ENCODE peak calls at places on chromosome 7, in five cellular contexts. One of them, this sample, is unnamed.

GRCh38 chr7:26449175-26450165 is 157.8 kb downstream of the SNX10 start:
- DNase-seq in hepatocyte: no peak
- DNase-seq in GM23338: no peak
- DNase-seq in HCT116: no peak
- DNase-seq in neural progenitor cell: no peak
- DNase-seq in this sample: peak

GRCh38 chr7:30842542-30843451 is 68.9 kb upstream of the AQP1 start:
- DNase-seq in hepatocyte: no peak
- DNase-seq in GM23338: no peak
- DNase-seq in HCT116: no peak
- DNase-seq in neural progenitor cell: no peak
- DNase-seq in this sample: no peak

GRCh38 chr7:16657656-16658279 is 11.8 kb downstream of the BZW2 start:
- DNase-seq in hepatocyte: peak
- DNase-seq in GM23338: peak
- DNase-seq in HCT116: no peak
- DNase-seq in neural progenitor cell: peak
- DNase-seq in this sample: peak

GRCh38 chr7:17937506-17938115 is 2.7 kb downstream of the SNX13 start:
- DNase-seq in hepatocyte: no peak
- DNase-seq in GM23338: no peak
- DNase-seq in HCT116: no peak
- DNase-seq in neural progenitor cell: no peak
- DNase-seq in this sample: peak

GRCh38 chr7:100679927-100680588 is 6.5 kb downstream of the GNB2 start:
- DNase-seq in hepatocyte: no peak
- DNase-seq in GM23338: peak
- DNase-seq in HCT116: no peak
- DNase-seq in neural progenitor cell: no peak
- DNase-seq in this sample: no peak

GRCh38 chr7:111030358-111030735 is 60.6 kb upstream of the LRRN3 start:
- DNase-seq in hepatocyte: no peak
- DNase-seq in GM23338: no peak
- DNase-seq in HCT116: no peak
- DNase-seq in neural progenitor cell: no peak
- DNase-seq in this sample: no peak

GRCh38 chr7:3154881-3155494 is 111.3 kb upstream of the CARD11 start:
- DNase-seq in hepatocyte: peak
- DNase-seq in GM23338: peak
- DNase-seq in HCT116: peak
- DNase-seq in neural progenitor cell: peak
- DNase-seq in this sample: no peak

GRCh38 chr7:2978403-2978802 is 65.3 kb downstream of the CARD11 start:
- DNase-seq in hepatocyte: peak
- DNase-seq in GM23338: peak
- DNase-seq in HCT116: no peak
- DNase-seq in neural progenitor cell: no peak
- DNase-seq in this sample: no peak

GRCh38 chr7:153193144-153193595 is 433.6 kb downstream of the ACTR3B start:
- DNase-seq in hepatocyte: peak
- DNase-seq in GM23338: peak
- DNase-seq in HCT116: no peak
- DNase-seq in neural progenitor cell: peak
- DNase-seq in this sample: no peak

GRCh38 chr7:5532520-5533335 is 109.1 kb upstream of the TNRC18 start:
- DNase-seq in hepatocyte: peak
- DNase-seq in GM23338: peak
- DNase-seq in HCT116: no peak
- DNase-seq in neural progenitor cell: peak
- DNase-seq in this sample: no peak

GRCh38 chr7:115888981-115889668 is 141.4 kb downstream of the TFEC start:
- DNase-seq in hepatocyte: no peak
- DNase-seq in GM23338: no peak
- DNase-seq in HCT116: no peak
- DNase-seq in neural progenitor cell: no peak
- DNase-seq in this sample: no peak

GRCh38 chr7:25669954-25670841 is 441.9 kb upstream of the NPVF start:
- DNase-seq in hepatocyte: peak
- DNase-seq in GM23338: no peak
- DNase-seq in HCT116: no peak
- DNase-seq in neural progenitor cell: no peak
- DNase-seq in this sample: no peak

GRCh38 chr7:45689797-45690761 is 115.9 kb downstream of the ADCY1 start:
- DNase-seq in hepatocyte: no peak
- DNase-seq in GM23338: no peak
- DNase-seq in HCT116: no peak
- DNase-seq in neural progenitor cell: no peak
- DNase-seq in this sample: no peak

GRCh38 chr7:75694636-75695035 is 44.1 kb downstream of the HIP1 start:
- DNase-seq in hepatocyte: no peak
- DNase-seq in GM23338: no peak
- DNase-seq in HCT116: no peak
- DNase-seq in neural progenitor cell: no peak
- DNase-seq in this sample: no peak

GRCh38 chr7:93054975-93055374 is 62.8 kb downstream of the SAMD9 start:
- DNase-seq in hepatocyte: no peak
- DNase-seq in GM23338: no peak
- DNase-seq in HCT116: no peak
- DNase-seq in neural progenitor cell: no peak
- DNase-seq in this sample: no peak

GRCh38 chr7:3338161-3338560 is 37.1 kb downstream of the SDK1 start:
- DNase-seq in hepatocyte: no peak
- DNase-seq in GM23338: no peak
- DNase-seq in HCT116: no peak
- DNase-seq in neural progenitor cell: no peak
- DNase-seq in this sample: no peak

GRCh38 chr7:6650086-6650485 is 13.0 kb downstream of the ZNF316 start:
- DNase-seq in hepatocyte: no peak
- DNase-seq in GM23338: no peak
- DNase-seq in HCT116: no peak
- DNase-seq in neural progenitor cell: no peak
- DNase-seq in this sample: no peak

GRCh38 chr7:64914557-64914956 is 11.5 kb downstream of the ZNF273 start:
- DNase-seq in hepatocyte: no peak
- DNase-seq in GM23338: no peak
- DNase-seq in HCT116: no peak
- DNase-seq in neural progenitor cell: no peak
- DNase-seq in this sample: no peak

GRCh38 chr7:29564455-29565185 is 985 bp downstream of the PRR15 start:
- DNase-seq in hepatocyte: peak
- DNase-seq in GM23338: peak
- DNase-seq in HCT116: no peak
- DNase-seq in neural progenitor cell: peak
- DNase-seq in this sample: peak

GRCh38 chr7:84183741-84184140 is 10.8 kb downstream of the SEMA3A start:
- DNase-seq in hepatocyte: no peak
- DNase-seq in GM23338: no peak
- DNase-seq in HCT116: no peak
- DNase-seq in neural progenitor cell: no peak
- DNase-seq in this sample: no peak

GRCh38 chr7:34463830-34464229 is 194.2 kb upstream of the NPSR1 start:
- DNase-seq in hepatocyte: peak
- DNase-seq in GM23338: peak
- DNase-seq in HCT116: peak
- DNase-seq in neural progenitor cell: no peak
- DNase-seq in this sample: no peak

GRCh38 chr7:128884561-128885369 is 22.1 kb downstream of the ATP6V1F start:
- DNase-seq in hepatocyte: no peak
- DNase-seq in GM23338: no peak
- DNase-seq in HCT116: no peak
- DNase-seq in neural progenitor cell: no peak
- DNase-seq in this sample: no peak

GRCh38 chr7:154913645-154914579 is 89.0 kb downstream of the PAXIP1 start:
- DNase-seq in hepatocyte: peak
- DNase-seq in GM23338: peak
- DNase-seq in HCT116: peak
- DNase-seq in neural progenitor cell: peak
- DNase-seq in this sample: peak

GRCh38 chr7:154916381-154917213 is 86.3 kb downstream of the PAXIP1 start:
- DNase-seq in hepatocyte: no peak
- DNase-seq in GM23338: no peak
- DNase-seq in HCT116: no peak
- DNase-seq in neural progenitor cell: no peak
- DNase-seq in this sample: no peak

GRCh38 chr7:154915600-154915999 is 87.3 kb downstream of the PAXIP1 start:
- DNase-seq in hepatocyte: no peak
- DNase-seq in GM23338: no peak
- DNase-seq in HCT116: no peak
- DNase-seq in neural progenitor cell: no peak
- DNase-seq in this sample: no peak

GRCh38 chr7:154912921-154913644 is 89.8 kb downstream of the PAXIP1 start:
- DNase-seq in hepatocyte: no peak
- DNase-seq in GM23338: no peak
- DNase-seq in HCT116: no peak
- DNase-seq in neural progenitor cell: no peak
- DNase-seq in this sample: no peak

GRCh38 chr7:154914580-154915380 is 88.1 kb downstream of the PAXIP1 start:
- DNase-seq in hepatocyte: no peak
- DNase-seq in GM23338: peak
- DNase-seq in HCT116: no peak
- DNase-seq in neural progenitor cell: no peak
- DNase-seq in this sample: no peak
- H3K4me3 ChIP-seq in hepatocyte: no peak
- H3K4me3 ChIP-seq in GM23338: peak
- H3K4me3 ChIP-seq in HCT116: no peak
- H3K4me3 ChIP-seq in neural progenitor cell: no peak
- H3K4me3 ChIP-seq in this sample: no peak

GRCh38 chr7:95691464-95691863 is 80.9 kb upstream of the DYNC1I1 start:
- DNase-seq in hepatocyte: no peak
- DNase-seq in GM23338: no peak
- DNase-seq in HCT116: no peak
- DNase-seq in neural progenitor cell: no peak
- DNase-seq in this sample: no peak

GRCh38 chr7:95688931-95689453 is 83.4 kb upstream of the DYNC1I1 start:
- DNase-seq in hepatocyte: no peak
- DNase-seq in GM23338: no peak
- DNase-seq in HCT116: no peak
- DNase-seq in neural progenitor cell: no peak
- DNase-seq in this sample: no peak

GRCh38 chr7:95687759-95688343 is 84.5 kb upstream of the DYNC1I1 start:
- DNase-seq in hepatocyte: peak
- DNase-seq in GM23338: peak
- DNase-seq in HCT116: peak
- DNase-seq in neural progenitor cell: peak
- DNase-seq in this sample: no peak

GRCh38 chr7:95693551-95694333 is 78.6 kb upstream of the DYNC1I1 start:
- DNase-seq in hepatocyte: no peak
- DNase-seq in GM23338: no peak
- DNase-seq in HCT116: peak
- DNase-seq in neural progenitor cell: no peak
- DNase-seq in this sample: no peak

GRCh38 chr7:95690367-95690947 is 81.9 kb upstream of the DYNC1I1 start:
- DNase-seq in hepatocyte: peak
- DNase-seq in GM23338: peak
- DNase-seq in HCT116: peak
- DNase-seq in neural progenitor cell: peak
- DNase-seq in this sample: peak
- H3K4me2 ChIP-seq in hepatocyte: peak
- H3K4me2 ChIP-seq in GM23338: peak
- H3K4me2 ChIP-seq in HCT116: peak
- H3K4me2 ChIP-seq in neural progenitor cell: peak
- H3K4me2 ChIP-seq in this sample: peak

GRCh38 chr7:156041398-156041797 is 229.1 kb upstream of the SHH start:
- DNase-seq in hepatocyte: no peak
- DNase-seq in GM23338: no peak
- DNase-seq in HCT116: no peak
- DNase-seq in neural progenitor cell: no peak
- DNase-seq in this sample: no peak

GRCh38 chr7:156043435-156044123 is 231.3 kb upstream of the SHH start:
- DNase-seq in hepatocyte: no peak
- DNase-seq in GM23338: no peak
- DNase-seq in HCT116: no peak
- DNase-seq in neural progenitor cell: no peak
- DNase-seq in this sample: no peak

GRCh38 chr7:156050636-156051569 is 238.6 kb upstream of the SHH start:
- DNase-seq in hepatocyte: no peak
- DNase-seq in GM23338: no peak
- DNase-seq in HCT116: no peak
- DNase-seq in neural progenitor cell: no peak
- DNase-seq in this sample: no peak

GRCh38 chr7:156049366-156049765 is 237.1 kb upstream of the SHH start:
- DNase-seq in hepatocyte: no peak
- DNase-seq in GM23338: no peak
- DNase-seq in HCT116: no peak
- DNase-seq in neural progenitor cell: no peak
- DNase-seq in this sample: no peak

DNA sequence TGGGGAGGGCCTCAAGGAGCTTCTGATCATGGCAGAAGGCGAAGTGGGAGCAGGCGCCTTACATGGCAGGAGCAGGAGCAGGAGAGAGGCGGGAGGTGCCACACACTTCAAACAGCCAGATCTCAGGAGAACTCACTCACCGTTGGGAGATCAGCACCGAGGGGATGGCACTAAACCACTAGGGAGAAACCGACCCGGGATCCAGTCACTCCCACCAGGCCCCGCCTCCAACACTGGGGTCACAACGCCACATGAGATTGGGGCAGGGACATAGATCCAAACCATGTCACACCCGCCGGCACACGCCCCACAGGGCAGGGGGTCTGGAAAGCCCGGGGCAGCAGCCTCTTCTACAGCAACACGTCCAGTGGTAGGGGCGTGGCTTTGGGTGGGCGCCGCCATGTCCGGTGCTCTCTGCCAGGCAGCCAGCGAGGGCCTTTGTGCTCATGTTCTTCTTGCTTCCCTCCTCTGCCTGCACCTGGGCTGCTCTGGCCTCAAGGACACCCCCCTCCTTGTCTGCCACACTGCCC is 233.8 kb upstream of the SHH start:
- DNase-seq in hepatocyte: no peak
- DNase-seq in GM23338: no peak
- DNase-seq in HCT116: no peak
- DNase-seq in neural progenitor cell: no peak
- DNase-seq in this sample: no peak
- H3K4me3 ChIP-seq in hepatocyte: no peak
- H3K4me3 ChIP-seq in GM23338: no peak
- H3K4me3 ChIP-seq in HCT116: no peak
- H3K4me3 ChIP-seq in neural progenitor cell: no peak
- H3K4me3 ChIP-seq in this sample: no peak

GRCh38 chr7:114843102-114843501 is 78.8 kb upstream of the MDFIC start:
- DNase-seq in hepatocyte: no peak
- DNase-seq in GM23338: peak
- DNase-seq in HCT116: no peak
- DNase-seq in neural progenitor cell: no peak
- DNase-seq in this sample: no peak

DNA sequence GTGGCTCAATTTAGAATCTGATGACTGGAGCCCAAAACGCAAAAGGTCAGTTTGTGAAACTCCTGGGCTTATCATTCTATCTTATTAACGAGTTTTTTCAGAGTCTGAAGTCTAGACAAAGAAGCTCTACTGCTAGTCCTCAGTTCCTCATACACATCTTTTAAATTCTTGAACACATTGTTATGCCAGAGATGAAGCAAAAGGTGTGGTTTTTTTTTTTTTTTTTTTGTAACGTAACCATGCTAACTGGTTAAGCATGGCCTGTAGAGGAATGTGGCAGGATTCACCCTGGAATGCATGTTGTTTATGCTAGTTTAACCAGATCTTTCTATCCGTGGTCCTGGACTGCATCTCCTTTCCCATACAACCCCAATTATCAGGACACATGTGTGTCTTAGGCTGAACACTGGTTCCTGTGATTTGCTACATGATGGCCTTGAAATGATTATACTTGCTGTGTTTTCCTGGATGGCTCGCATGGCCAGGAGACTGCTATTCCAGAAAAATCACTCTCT is 79.3 kb upstream of the MDFIC start:
- DNase-seq in hepatocyte: no peak
- DNase-seq in GM23338: peak
- DNase-seq in HCT116: no peak
- DNase-seq in neural progenitor cell: peak
- DNase-seq in this sample: no peak
- H3K4me2 ChIP-seq in hepatocyte: no peak
- H3K4me2 ChIP-seq in GM23338: no peak
- H3K4me2 ChIP-seq in HCT116: no peak
- H3K4me2 ChIP-seq in neural progenitor cell: no peak
- H3K4me2 ChIP-seq in this sample: no peak

This sample was measured in astrocyte.